ENCODE peak calls at places on chromosomes 4 and X, in eight cellular contexts. K is ovary, D is GM13977, S is fibroblast of the aortic adventitia, A is choroid plexus epithelial cell, Y is Caco-2, B is lower leg skin, O is fibroblast of mammary gland. N is an unnamed sample.
A peak's percentile ranks its signal among the peaks of the same experiment; 100 is the strongest.

GRCh38 chr4:95778666-95779065 is 61.2 kb upstream of the PDHA2 start:
- DNase-seq in S (no peak), Y (no peak), B (no peak), K (no peak), O (no peak), A (no peak), D (no peak), N (no peak)

GRCh38 chr4:2054217-2054616 is 4.9 kb upstream of the NAT8L start:
- DNase-seq in S (no peak), K (no peak), A (no peak), O (no peak), Y (no peak), D (no peak), B (no peak), N (no peak)

GRCh38 chr4:82984459-82984858 is 26.2 kb downstream of the LIN54 start:
- DNase-seq in Y (peak; percentile 6), D (no peak), O (peak; percentile 78), A (peak; percentile 75), B (no peak), S (peak; percentile 35), K (no peak), N (no peak)

GRCh38 chrX:131271826-131272225 is 17.3 kb downstream of the IGSF1 start:
- DNase-seq in S (no peak), K (no peak), D (no peak), O (no peak), A (no peak), Y (no peak), B (no peak), N (no peak)

GRCh38 chr4:15920723-15921591 is 17.6 kb downstream of the FGFBP1 start:
- DNase-seq in O (peak; percentile 99), K (no peak), A (peak; percentile 98), B (peak; percentile 80), D (no peak), Y (no peak), S (peak; percentile 98), N (no peak)

GRCh38 chr4:2292679-2293108 is 30.8 kb upstream of the MXD4 start:
- DNase-seq in O (peak; percentile 90), K (no peak), B (no peak), D (no peak), S (peak; percentile 89), Y (no peak), A (peak; percentile 15), N (no peak)

GRCh38 chr4:87399148-87399547 is 8.2 kb upstream of the HSD17B11 start:
- DNase-seq in O (no peak), Y (no peak), A (no peak), S (no peak), B (no peak), K (no peak), D (no peak), N (no peak)

GRCh38 chr4:164350086-164350485 is 403.8 kb upstream of the SMIM31 start:
- DNase-seq in Y (no peak), D (no peak), O (peak; percentile 1), A (no peak), K (no peak), B (no peak), S (no peak), N (no peak)

GRCh38 chrX:73447311-73447794 is 500 bp downstream of the CDX4 start:
- DNase-seq in S (no peak), B (no peak), Y (no peak), O (no peak), D (no peak), K (no peak), A (no peak), N (peak; percentile 40)

GRCh38 chr4:84482564-84483563 is 16.2 kb downstream of the NKX6-1 start:
- DNase-seq in S (no peak), Y (no peak), D (no peak), A (peak; percentile 52), B (no peak), O (peak; percentile 36), K (no peak), N (peak; percentile 76)

GRCh38 chrX:132622130-132622529 is 133.3 kb upstream of the MBNL3 start:
- DNase-seq in O (peak; percentile 53), K (no peak), D (no peak), B (no peak), S (peak; percentile 57), Y (no peak), A (peak; percentile 22), N (no peak)

GRCh38 chr4:48341776-48342558 is 638 bp downstream of the SLAIN2 start:
- DNase-seq in S (no peak), Y (peak; percentile 59), A (peak; percentile 57), K (peak; percentile 68), D (peak; percentile 54), O (no peak), B (no peak), N (peak; percentile 82)

GRCh38 chrX:83108278-83108677 is 399.8 kb upstream of the POU3F4 start:
- DNase-seq in S (no peak), Y (no peak), D (no peak), A (no peak), B (no peak), K (no peak), O (no peak), N (no peak)

GRCh38 chrX:44012484-44013096 is 39.4 kb upstream of the NDP start:
- DNase-seq in A (peak; percentile 39), O (peak; percentile 85), K (no peak), B (peak; percentile 21), Y (no peak), D (no peak), S (peak; percentile 58), N (no peak)

GRCh38 chr4:2375427-2375826 is 43.0 kb downstream of the ZFYVE28 start:
- DNase-seq in Y (no peak), A (no peak), D (no peak), B (no peak), O (no peak), K (no peak), S (no peak), N (no peak)

GRCh38 chr4:22515888-22516541 is at the start of gene ADGRA3:
- DNase-seq in O (peak; percentile 41), Y (peak; percentile 81), A (peak; percentile 54), B (peak; percentile 30), K (peak; percentile 78), S (peak; percentile 47), D (peak; percentile 23), N (peak; percentile 87)

GRCh38 chr4:1177274-1178141 is 5.1 kb upstream of the SPON2 start:
- DNase-seq in O (peak; percentile 70), B (no peak), S (no peak), A (no peak), D (no peak), K (no peak), Y (peak; percentile 29), N (no peak)

GRCh38 chr4:187470061-187470460 is 525.5 kb upstream of the ZFP42 start:
- DNase-seq in B (no peak), Y (no peak), D (no peak), A (no peak), S (no peak), O (no peak), K (no peak), N (no peak)

GRCh38 chrX:39900788-39901170 is 197.0 kb downstream of the BCOR start:
- DNase-seq in D (no peak), K (no peak), O (peak; percentile 25), Y (no peak), A (peak; percentile 22), B (no peak), S (no peak), N (peak; percentile 48)

GRCh38 chr4:85777908-85778808 is 303.2 kb downstream of the ARHGAP24 start:
- DNase-seq in K (no peak), D (peak; percentile 23), O (no peak), B (no peak), A (peak; percentile 49), S (no peak), Y (no peak), N (no peak)

GRCh38 chr4:139975830-139976272 is 178.1 kb downstream of the MAML3 start:
- DNase-seq in O (peak; percentile 65), B (peak; percentile 52), S (peak; percentile 72), D (no peak), K (no peak), A (peak; percentile 70), Y (peak; percentile 4), N (no peak)

GRCh38 chr4:149344436-149344835 is 471.2 kb downstream of the IQCM start:
- DNase-seq in O (peak; percentile 93), K (no peak), Y (no peak), A (peak; percentile 68), B (no peak), D (no peak), S (peak; percentile 61), N (no peak)

GRCh38 chrX:18368402-18368801 is 13.9 kb upstream of the SCML2 start:
- DNase-seq in O (no peak), Y (peak; percentile 13), S (no peak), B (no peak), K (no peak), D (no peak), A (no peak), N (no peak)

GRCh38 chrX:116490091-116490490 is 27.3 kb upstream of the CT83 start:
- DNase-seq in S (peak; percentile 1), O (peak; percentile 8), K (no peak), D (no peak), B (no peak), A (peak; percentile 4), Y (no peak), N (no peak)
- TF ChIP-seq CTCF in S (peak; percentile 22), O (peak; percentile 39), K (no peak), D (peak; percentile 29), B (no peak), A (no peak), Y (no peak), N (peak; percentile 20)

DNA sequence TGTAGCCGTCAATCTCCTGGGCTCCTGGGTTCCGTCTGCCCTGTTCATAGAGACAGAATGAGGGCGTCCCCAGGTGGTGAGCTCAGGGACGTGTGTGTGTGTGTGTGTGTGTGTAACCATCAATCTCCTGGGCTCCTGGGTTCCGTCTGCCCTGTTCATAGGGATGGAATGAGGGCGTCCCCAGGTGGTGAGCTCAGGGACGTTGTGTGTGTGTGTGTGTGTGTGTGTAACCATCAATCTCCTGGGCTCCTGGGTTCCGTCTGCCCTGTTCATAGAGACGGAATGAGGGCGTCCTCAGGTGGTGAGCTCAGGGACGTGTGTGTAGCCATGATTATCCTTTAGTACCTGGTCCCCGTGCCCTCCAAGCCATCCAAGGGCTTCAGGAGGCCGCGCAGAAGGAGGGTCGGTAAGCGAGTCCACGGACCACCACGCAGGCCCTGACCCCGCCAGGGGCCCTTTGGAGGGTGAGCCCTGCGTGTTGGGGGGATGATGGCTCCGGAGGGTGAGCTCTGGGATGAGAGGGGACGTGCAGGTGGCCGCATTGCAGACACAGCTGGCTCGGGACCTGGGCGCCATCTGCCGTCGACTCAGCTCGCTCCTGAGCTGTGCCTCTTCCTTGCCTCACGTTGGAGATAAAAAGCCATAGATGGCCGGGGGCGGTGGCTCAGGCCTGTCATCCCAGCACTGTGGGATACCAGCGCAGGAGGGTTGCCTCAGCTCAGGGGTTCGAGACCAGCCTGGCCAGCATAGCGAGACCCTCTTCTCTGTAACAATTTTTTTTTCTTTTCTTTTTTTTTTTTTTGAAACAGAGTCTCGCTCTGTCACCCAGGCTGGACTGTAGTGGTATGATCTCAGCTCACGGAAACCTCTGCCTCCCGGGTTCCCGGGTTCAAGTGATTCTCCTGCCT is 5.4 kb upstream of the GTPBP6 start:
- DNase-seq in A (peak; percentile 89), K (peak; percentile 67), B (no peak), O (peak; percentile 52), S (peak; percentile 63), Y (peak; percentile 67), D (no peak), N (peak; percentile 81)
- TF ChIP-seq CTCF in A (peak; percentile 2), K (no peak), B (no peak), O (peak; percentile 33), S (peak; percentile 7), Y (peak; percentile 16), D (no peak), N (no peak)

GRCh38 chr4:75490155-75490554 is 24.0 kb downstream of the RCHY1 start:
- DNase-seq in A (peak; percentile 70), D (no peak), Y (no peak), K (no peak), O (peak; percentile 56), B (no peak), S (peak; percentile 59), N (no peak)
- TF ChIP-seq CTCF in A (peak; percentile 43), D (peak; percentile 22), Y (peak; percentile 39), K (no peak), O (peak; percentile 31), B (no peak), S (peak; percentile 20), N (no peak)

GRCh38 chr4:182089326-182089725 is 153.9 kb upstream of the TENM3 start:
- DNase-seq in O (peak; percentile 22), B (no peak), D (peak; percentile 33), A (peak; percentile 33), K (no peak), Y (no peak), S (peak; percentile 17), N (peak; percentile 52)
- TF ChIP-seq CTCF in O (peak; percentile 31), B (no peak), D (peak; percentile 29), A (peak; percentile 49), K (no peak), Y (peak; percentile 20), S (no peak), N (peak; percentile 75)